ENCODE peak calls at places on chromosomes 5 and 9, in eight cellular contexts. E is HepG2, W is choroid plexus epithelial cell, J is HCT116, F is fibroblast of pulmonary artery, G is PC-3, S is spleen, K is A549. M is an unnamed sample.

GRCh38 chr9:93205045-93205768 is 21.3 kb downstream of the WNK2 start:
- DNase-seq in E (peak), W (peak), J (no peak), F (peak), G (no peak), S (peak), K (no peak), M (no peak)

GRCh38 chr5:136249678-136250266 is 56.8 kb upstream of the SMIM32 start:
- DNase-seq in E (peak), W (peak), J (peak), F (peak), G (peak), S (no peak), K (peak), M (peak)

GRCh38 chr9:83935276-83935890 is 14.2 kb upstream of the KIF27 start:
- DNase-seq in E (no peak), W (peak), J (no peak), F (peak), G (peak), S (no peak), K (no peak), M (peak)

GRCh38 chr5:143017992-143018391 is 247.8 kb downstream of the ARHGAP26 start:
- DNase-seq in E (no peak), W (no peak), J (no peak), F (no peak), G (no peak), S (no peak), K (no peak), M (no peak)

GRCh38 chr9:106799146-106799545 is 63.8 kb upstream of the ZNF462 start:
- DNase-seq in E (peak), W (peak), J (no peak), F (peak), G (peak), S (no peak), K (no peak), M (peak)

GRCh38 chr5:73507062-73507461 is 8.8 kb downstream of the BTF3 start:
- DNase-seq in E (no peak), W (peak), J (no peak), F (peak), G (no peak), S (no peak), K (no peak), M (no peak)

GRCh38 chr5:142871880-142872200 is 101.7 kb downstream of the ARHGAP26 start:
- DNase-seq in E (no peak), W (peak), J (no peak), F (peak), G (no peak), S (peak), K (no peak), M (no peak)

GRCh38 chr5:73496984-73497457 is 1.2 kb upstream of the BTF3 start:
- DNase-seq in E (peak), W (peak), J (peak), F (peak), G (peak), S (no peak), K (peak), M (peak)

GRCh38 chr9:83060557-83060956 is 2.4 kb downstream of the RASEF start:
- DNase-seq in E (no peak), W (no peak), J (no peak), F (no peak), G (peak), S (no peak), K (peak), M (no peak)

GRCh38 chr5:179288101-179288808 is 57.0 kb downstream of the ADAMTS2 start:
- DNase-seq in E (no peak), W (no peak), J (no peak), F (no peak), G (no peak), S (peak), K (no peak), M (no peak)

GRCh38 chr9:107275530-107275929 is 7.5 kb upstream of the RAD23B start:
- DNase-seq in E (no peak), W (no peak), J (no peak), F (no peak), G (no peak), S (no peak), K (no peak), M (no peak)

GRCh38 chr9:82255533-82255932 is 267.0 kb downstream of the SPATA31D1 start:
- DNase-seq in E (no peak), W (no peak), J (no peak), F (no peak), G (no peak), S (no peak), K (no peak), M (no peak)

GRCh38 chr5:93607367-93608258 is 24.6 kb downstream of the NR2F1 start:
- DNase-seq in E (peak), W (peak), J (no peak), F (peak), G (peak), S (no peak), K (peak), M (no peak)

GRCh38 chr5:34059997-34060396 is 17.0 kb upstream of the C1QTNF3 start:
- DNase-seq in E (no peak), W (no peak), J (no peak), F (no peak), G (no peak), S (no peak), K (no peak), M (no peak)

GRCh38 chr5:180352976-180353225 is 235 bp downstream of the GFPT2 start:
- DNase-seq in E (no peak), W (no peak), J (no peak), F (no peak), G (no peak), S (no peak), K (no peak), M (no peak)

GRCh38 chr5:180352116-180352975 is 790 bp downstream of the GFPT2 start:
- DNase-seq in E (no peak), W (peak), J (no peak), F (no peak), G (no peak), S (no peak), K (peak), M (no peak)

GRCh38 chr5:180349391-180349790 is 3.7 kb downstream of the GFPT2 start:
- DNase-seq in E (no peak), W (no peak), J (no peak), F (no peak), G (no peak), S (no peak), K (no peak), M (no peak)

GRCh38 chr5:180350296-180350695 is 2.8 kb downstream of the GFPT2 start:
- DNase-seq in E (no peak), W (no peak), J (no peak), F (no peak), G (no peak), S (no peak), K (no peak), M (no peak)

GRCh38 chr5:180350711-180351110 is 2.4 kb downstream of the GFPT2 start:
- DNase-seq in E (no peak), W (no peak), J (no peak), F (no peak), G (no peak), S (no peak), K (no peak), M (no peak)
- H3K4me3 ChIP-seq in E (no peak), W (peak), J (no peak), F (peak), G (no peak), S (no peak), K (no peak), M (peak)

DNA sequence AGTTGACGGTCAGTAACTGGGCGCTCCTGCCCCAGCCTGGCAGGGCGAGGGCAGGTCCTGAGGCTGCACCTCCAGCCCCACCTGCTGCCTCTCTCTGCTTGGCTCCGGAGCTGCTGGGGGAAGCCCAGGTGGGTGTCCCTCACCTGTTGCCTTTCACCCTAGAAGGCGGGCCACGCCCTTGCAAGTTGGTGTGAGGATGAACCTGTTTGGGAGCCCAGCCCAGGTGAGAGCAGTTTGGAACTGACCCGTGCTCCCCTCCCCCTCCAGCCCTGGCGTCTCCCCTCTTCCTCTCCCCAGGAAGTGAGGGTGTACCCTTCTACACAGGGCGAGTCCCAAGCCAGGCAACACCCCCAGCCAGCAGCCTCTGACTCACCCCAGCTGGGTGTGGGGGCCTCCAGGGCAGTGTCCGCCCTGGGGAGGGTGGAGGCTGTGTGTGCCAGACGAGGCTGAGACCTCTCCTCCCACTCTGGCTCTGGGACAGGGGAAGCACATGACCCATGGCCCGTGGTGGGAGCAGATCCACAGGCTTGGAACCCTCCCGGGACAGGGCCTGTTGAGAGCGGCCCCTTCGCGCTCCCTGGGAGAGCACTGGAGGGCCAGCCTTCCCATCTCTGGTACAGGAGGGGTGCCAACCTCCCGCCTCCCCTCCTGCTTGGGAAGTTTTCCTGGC is 10.4 kb downstream of the LRRC8A start:
- DNase-seq in E (no peak), W (peak), J (no peak), F (peak), G (peak), S (peak), K (peak), M (peak)
- H3K4me3 ChIP-seq in E (no peak), W (no peak), J (no peak), F (peak), G (peak), S (no peak), K (peak), M (no peak)

DNA sequence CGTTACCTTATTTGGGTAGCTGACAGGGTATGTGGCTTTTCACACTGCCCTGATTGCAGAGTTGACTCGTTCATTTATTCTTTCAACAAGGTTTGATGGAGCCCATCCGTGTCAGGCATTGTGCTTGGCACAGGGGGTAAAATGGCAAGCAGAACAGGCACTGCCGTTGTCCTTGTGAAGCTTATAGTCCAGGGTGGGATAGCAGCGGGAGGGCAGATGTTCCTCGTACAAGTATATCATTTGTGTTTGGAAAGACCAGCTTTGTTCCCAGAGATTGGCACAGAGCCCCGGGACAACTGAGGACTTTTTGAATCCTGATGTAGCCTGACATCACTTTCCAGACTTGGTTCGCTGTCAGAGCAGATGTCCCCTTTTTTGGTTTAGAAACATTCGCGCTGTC is 50.9 kb downstream of the MVB12B start:
- DNase-seq in E (no peak), W (no peak), J (no peak), F (no peak), G (no peak), S (no peak), K (no peak), M (no peak)
- H3K4me3 ChIP-seq in E (no peak), W (no peak), J (no peak), F (no peak), G (no peak), S (no peak), K (no peak), M (no peak)

GRCh38 chr5:158451203-158451982 is 592.4 kb upstream of the CLINT1 start:
- DNase-seq in E (no peak), W (peak), J (no peak), F (peak), G (no peak), S (no peak), K (no peak), M (peak)
- H3K4me3 ChIP-seq in E (no peak), W (no peak), J (no peak), F (no peak), G (no peak), S (no peak), K (no peak), M (no peak)

DNA sequence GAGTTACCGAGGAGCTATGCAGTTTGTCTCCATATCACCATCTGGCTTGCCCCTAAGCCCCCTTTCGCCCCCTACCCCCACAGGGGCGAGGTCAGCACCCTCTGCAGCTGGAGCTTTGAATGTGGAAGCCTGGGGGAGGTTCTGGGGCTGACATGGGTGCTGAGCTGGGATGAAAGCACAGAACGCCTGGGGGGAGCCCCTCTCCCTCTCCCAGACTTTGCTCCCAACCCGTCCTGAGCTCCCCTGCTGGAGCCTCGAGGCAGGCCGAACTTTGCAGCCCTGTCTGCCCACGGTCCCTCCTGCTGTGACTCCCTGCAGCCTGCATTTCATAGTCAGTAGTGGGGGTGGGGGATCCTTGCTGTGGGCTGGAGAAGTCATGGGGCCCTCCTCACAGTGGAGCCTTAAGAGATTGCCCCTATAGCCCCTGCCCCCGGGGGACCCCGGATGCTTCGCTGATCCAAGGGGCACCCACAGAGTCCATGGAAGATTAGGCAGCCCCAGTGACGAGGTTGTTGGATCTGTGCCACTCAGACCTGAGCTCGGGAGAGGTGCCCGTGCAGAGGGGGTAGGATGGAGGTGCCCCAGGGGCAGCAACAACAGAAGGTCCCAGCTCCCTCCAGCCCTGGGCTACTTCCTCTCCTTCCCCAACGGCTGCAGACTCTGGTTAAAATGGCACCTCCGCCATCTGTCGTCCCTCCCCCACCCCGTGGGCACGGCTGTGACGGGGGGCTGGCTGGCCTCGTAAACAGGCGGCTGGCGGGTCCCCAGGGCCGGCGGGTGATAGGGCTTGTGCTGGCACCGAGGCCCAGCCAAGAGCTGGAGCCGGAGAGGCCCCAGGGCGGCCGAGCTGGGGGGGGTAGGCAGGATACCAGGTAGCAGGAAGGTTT is 162.0 kb downstream of the C9orf50 start:
- DNase-seq in E (no peak), W (peak), J (no peak), F (no peak), G (no peak), S (peak), K (no peak), M (no peak)
- H3K4me3 ChIP-seq in E (peak), W (no peak), J (no peak), F (no peak), G (no peak), S (no peak), K (no peak), M (no peak)

GRCh38 chr5:1104327-1105006 is 7.4 kb downstream of the SLC12A7 start:
- DNase-seq in E (no peak), W (no peak), J (no peak), F (no peak), G (no peak), S (peak), K (no peak), M (no peak)
- H3K4me3 ChIP-seq in E (peak), W (no peak), J (no peak), F (no peak), G (no peak), S (no peak), K (no peak), M (no peak)

DNA sequence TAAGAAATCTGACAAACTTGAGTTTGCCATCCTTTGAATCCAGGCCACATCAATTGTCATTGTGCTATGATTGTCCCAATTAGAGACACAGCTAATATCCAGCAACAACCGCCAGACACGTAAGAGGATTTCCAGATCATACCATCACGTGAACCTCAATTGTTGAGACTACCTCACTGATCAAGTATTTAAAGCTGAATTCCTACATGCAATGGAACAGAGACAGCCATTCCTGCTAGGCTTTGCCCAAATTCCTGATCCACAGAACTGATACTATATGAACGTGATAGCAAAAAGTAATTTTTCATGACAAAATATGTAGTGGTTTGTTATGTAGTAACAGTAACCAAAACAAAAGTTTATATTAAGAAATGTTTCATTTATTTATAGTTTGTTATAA is 657.7 kb downstream of the PRR16 start:
- DNase-seq in E (no peak), W (no peak), J (no peak), F (no peak), G (no peak), S (no peak), K (no peak), M (no peak)
- H3K4me3 ChIP-seq in E (no peak), W (no peak), J (no peak), F (no peak), G (no peak), S (no peak), K (no peak), M (no peak)

GRCh38 chr9:5438301-5439162 is 807 bp upstream of the PLGRKT start:
- DNase-seq in E (no peak), W (peak), J (no peak), F (peak), G (no peak), S (peak), K (no peak), M (no peak)

GRCh38 chr9:5440426-5440825 is 2.7 kb upstream of the PLGRKT start:
- DNase-seq in E (no peak), W (no peak), J (no peak), F (no peak), G (no peak), S (no peak), K (no peak), M (no peak)

GRCh38 chr9:5437254-5438216 is at the start of gene PLGRKT:
- DNase-seq in E (peak), W (peak), J (peak), F (peak), G (peak), S (peak), K (peak), M (peak)

GRCh38 chr9:5436441-5436840 is 1.3 kb downstream of the PLGRKT start:
- DNase-seq in E (no peak), W (no peak), J (no peak), F (no peak), G (peak), S (no peak), K (no peak), M (no peak)

DNA sequence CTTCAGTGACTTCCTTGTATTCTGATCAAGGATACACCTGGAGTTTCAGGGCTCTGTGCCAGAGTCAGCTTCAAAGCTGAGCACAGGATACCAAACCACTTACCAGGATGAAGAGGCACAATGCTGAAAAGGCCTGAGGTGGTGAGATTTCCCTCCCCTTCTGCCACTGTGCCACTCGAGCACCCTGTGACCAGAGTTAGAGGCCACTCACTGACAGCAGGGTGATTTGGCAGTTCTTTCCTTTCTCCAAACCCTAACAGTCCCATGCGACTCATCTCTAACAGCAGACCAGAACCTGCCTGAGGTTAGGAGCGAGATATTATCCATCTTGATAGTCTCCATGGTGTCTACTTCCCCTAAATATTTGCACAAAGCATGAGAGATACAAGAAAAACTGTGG is 1.8 kb downstream of the PLGRKT start:
- DNase-seq in E (no peak), W (no peak), J (no peak), F (no peak), G (peak), S (no peak), K (no peak), M (no peak)
- H3K4me3 ChIP-seq in E (no peak), W (no peak), J (no peak), F (no peak), G (no peak), S (no peak), K (no peak), M (no peak)